ENCODE peak calls at places on chromosome 11, in nine cellular contexts. J, M, X, A, L, W, E, O and V are unnamed samples.

GRCh38 chr11:123314972-123315371 is 115.1 kb upstream of the GRAMD1B start:
- DNase-seq in J (no peak), M (no peak), X (no peak), A (no peak), L (no peak), W (no peak), E (no peak), O (no peak), V (peak; percentile 31)

GRCh38 chr11:1060885-1061616 is 13.6 kb upstream of the MUC2 start:
- DNase-seq in J (peak; percentile 24), M (peak; percentile 68), X (no peak), A (peak; percentile 83), L (no peak), W (no peak), E (peak; percentile 80), O (peak; percentile 32), V (no peak)

GRCh38 chr11:9493492-9493891 is 32.7 kb downstream of the ZNF143 start:
- DNase-seq in J (no peak), M (no peak), X (no peak), A (no peak), L (no peak), W (no peak), E (no peak), O (no peak), V (no peak)

GRCh38 chr11:114892381-114893197 is 214.3 kb downstream of the NXPE2 start:
- DNase-seq in J (no peak), M (no peak), X (no peak), A (no peak), L (no peak), W (no peak), E (no peak), O (no peak), V (no peak)

GRCh38 chr11:93160808-93161207 is 37.0 kb downstream of the SLC36A4 start:
- DNase-seq in J (no peak), M (peak; percentile 2), X (no peak), A (no peak), L (no peak), W (no peak), E (no peak), O (no peak), V (no peak)

GRCh38 chr11:94477644-94478043 is 16.0 kb downstream of the MRE11 start:
- DNase-seq in J (no peak), M (no peak), X (no peak), A (no peak), L (no peak), W (no peak), E (no peak), O (no peak), V (no peak)

GRCh38 chr11:33329705-33330329 is 72.6 kb downstream of the HIPK3 start:
- DNase-seq in J (peak; percentile 81), M (peak; percentile 82), X (no peak), A (peak; percentile 65), L (no peak), W (peak; percentile 35), E (no peak), O (no peak), V (no peak)

GRCh38 chr11:848988-849824 is 6.6 kb downstream of the TSPAN4 start:
- DNase-seq in J (no peak), M (no peak), X (no peak), A (no peak), L (no peak), W (no peak), E (no peak), O (no peak), V (no peak)

GRCh38 chr11:43269229-43269928 is 42.4 kb upstream of the API5 start:
- DNase-seq in J (no peak), M (no peak), X (no peak), A (no peak), L (no peak), W (no peak), E (peak; percentile 70), O (no peak), V (no peak)

GRCh38 chr11:10502770-10503169 is 38.2 kb downstream of the RNF141 start:
- DNase-seq in J (no peak), M (no peak), X (no peak), A (no peak), L (no peak), W (no peak), E (peak; percentile 81), O (no peak), V (no peak)

GRCh38 chr11:1131033-1131911 is 26.5 kb upstream of the MUC5AC start:
- DNase-seq in J (no peak), M (no peak), X (no peak), A (no peak), L (peak; percentile 37), W (no peak), E (peak; percentile 64), O (no peak), V (no peak)

GRCh38 chr11:78869293-78869692 is 294.6 kb upstream of the NARS2 start:
- DNase-seq in J (no peak), M (no peak), X (no peak), A (no peak), L (no peak), W (no peak), E (no peak), O (no peak), V (no peak)

GRCh38 chr11:78868563-78868962 is 293.9 kb upstream of the NARS2 start:
- DNase-seq in J (no peak), M (no peak), X (no peak), A (no peak), L (no peak), W (no peak), E (no peak), O (no peak), V (no peak)

GRCh38 chr11:78870655-78871054 is 296.0 kb upstream of the NARS2 start:
- DNase-seq in J (no peak), M (no peak), X (no peak), A (no peak), L (no peak), W (no peak), E (no peak), O (no peak), V (no peak)
- H3K4me3 ChIP-seq in J (no peak overlapping the region), M (no peak overlapping the region), X (no peak overlapping the region), A (no peak overlapping the region), L (no peak overlapping the region), W (no peak overlapping the region), E (no peak overlapping the region), O (no peak overlapping the region), V (no peak overlapping the region)

DNA sequence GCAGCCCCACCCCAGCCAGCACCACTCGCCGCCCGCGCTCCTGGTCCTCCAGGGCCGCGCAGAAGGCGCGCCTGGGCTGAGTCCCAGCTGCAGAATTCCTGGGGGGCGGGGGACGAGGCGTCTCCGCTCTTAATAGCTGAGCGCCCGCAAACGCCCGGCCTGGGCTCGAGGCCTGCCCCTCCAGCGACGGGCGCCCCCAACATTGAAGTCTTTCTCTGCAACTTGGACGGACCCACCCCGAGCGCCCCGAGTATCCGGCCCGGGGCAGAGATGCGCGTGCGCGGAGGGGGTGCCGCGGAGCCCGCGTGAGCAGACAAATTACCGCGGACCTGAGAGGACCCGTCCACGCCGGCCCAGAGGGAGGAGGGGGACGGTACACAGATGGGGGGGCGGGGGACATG is 6.7 kb upstream of the SYT7 start:
- DNase-seq in J (no peak), M (peak; percentile 26), X (peak; percentile 43), A (no peak), L (peak; percentile 80), W (peak; percentile 36), E (peak; percentile 80), O (peak; percentile 56), V (no peak)
- H3K27ac ChIP-seq in J (no peak overlapping the region), M (no peak overlapping the region), X (no peak overlapping the region), A (no peak overlapping the region), L (peak overlapping the region; percentile 86), W (no peak overlapping the region), E (no peak overlapping the region), O (peak overlapping the region; percentile 48), V (peak overlapping the region; percentile 47)

GRCh38 chr11:66335531-66336233 is 552 bp downstream of the RIN1 start:
- DNase-seq in J (peak; percentile 62), M (peak; percentile 77), X (no peak), A (peak; percentile 62), L (no peak), W (no peak), E (peak; percentile 80), O (peak; percentile 36), V (peak; percentile 44)
- H3K4me3 ChIP-seq in J (peak overlapping the region; percentile 90), M (peak overlapping the region; percentile 31), X (peak overlapping the region; percentile 76), A (peak overlapping the region; percentile 76), L (peak overlapping the region; percentile 56), W (peak overlapping the region; percentile 39), E (peak overlapping the region; percentile 75), O (peak overlapping the region; percentile 68), V (peak overlapping the region; percentile 58)

GRCh38 chr11:112581747-112582146 is 321.1 kb upstream of the PLET1 start:
- DNase-seq in J (no peak), M (no peak), X (no peak), A (no peak), L (no peak), W (no peak), E (no peak), O (no peak), V (no peak)
- H3K27ac ChIP-seq in J (no peak overlapping the region), M (no peak overlapping the region), X (no peak overlapping the region), A (no peak overlapping the region), L (peak overlapping the region; percentile 74), W (no peak overlapping the region), E (no peak overlapping the region), O (no peak overlapping the region), V (no peak overlapping the region)

GRCh38 chr11:106021181-106021966 is 666 bp downstream of the MSANTD4 start:
- DNase-seq in J (peak; percentile 77), M (peak; percentile 60), X (no peak), A (no peak), L (no peak), W (no peak), E (no peak), O (no peak), V (no peak)

GRCh38 chr11:106017088-106017487 is 5.0 kb downstream of the MSANTD4 start:
- DNase-seq in J (no peak), M (no peak), X (no peak), A (no peak), L (no peak), W (no peak), E (no peak), O (no peak), V (no peak)

GRCh38 chr11:106022795-106023275 is 795 bp upstream of the MSANTD4 start:
- DNase-seq in J (no peak), M (no peak), X (no peak), A (no peak), L (no peak), W (no peak), E (no peak), O (no peak), V (no peak)

DNA sequence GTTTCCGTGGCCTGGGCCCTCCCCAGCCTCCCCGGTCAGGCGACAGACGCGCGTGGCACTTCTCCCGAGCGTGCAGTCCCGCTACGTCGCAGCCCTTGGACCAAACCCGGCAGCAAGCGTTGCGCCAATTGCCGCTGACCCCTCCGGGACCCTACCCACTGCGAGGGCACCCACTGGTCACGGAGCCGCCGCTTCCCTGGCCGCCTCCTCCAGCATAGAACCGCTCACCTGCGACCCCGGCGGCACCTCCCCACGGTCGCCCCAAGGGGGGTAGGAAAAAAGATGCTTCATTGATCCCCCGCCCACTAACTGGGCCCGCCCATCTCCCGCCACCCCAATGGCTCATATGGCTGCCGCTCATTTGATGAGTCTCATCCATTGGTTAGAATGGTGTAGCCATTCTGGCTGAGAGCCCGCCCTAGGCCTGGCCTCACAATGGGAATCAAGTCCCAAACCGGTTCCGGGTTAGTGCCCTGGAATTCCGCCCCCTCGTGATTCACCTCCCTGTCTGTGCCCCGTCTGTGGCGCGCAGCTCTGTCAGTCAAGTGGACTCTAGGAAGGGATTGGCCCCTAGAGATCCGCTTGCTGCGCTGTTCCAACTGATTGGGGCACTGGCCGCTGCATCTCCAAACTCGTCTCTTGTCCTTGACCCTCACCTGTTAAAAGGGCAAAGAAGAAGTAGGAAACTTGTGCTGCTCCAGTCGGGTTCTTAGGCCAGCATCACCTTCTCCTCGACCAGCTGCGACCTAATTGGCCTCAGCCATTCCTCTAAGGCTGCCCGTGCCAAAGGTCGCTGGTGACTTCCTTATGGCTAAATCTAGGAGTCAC is at the start of gene MSANTD4:
- DNase-seq in J (peak; percentile 100), M (peak; percentile 100), X (peak; percentile 96), A (peak; percentile 100), L (peak; percentile 99), W (peak; percentile 96), E (peak; percentile 98), O (peak; percentile 99), V (peak; percentile 100)
- H3K4me3 ChIP-seq in J (peak within 1 kb of the TSS; percentile 89), M (peak within 1 kb of the TSS; percentile 81), X (peak within 1 kb of the TSS; percentile 99), A (peak within 1 kb of the TSS; percentile 90), L (peak within 1 kb of the TSS; percentile 96), W (peak within 1 kb of the TSS; percentile 84), E (peak within 1 kb of the TSS; percentile 89), O (peak within 1 kb of the TSS; percentile 82), V (peak within 1 kb of the TSS; percentile 97)